ENCODE peak calls at places on chromosomes 4 and X, in nine cellular contexts. I is PC-3, Y is psoas muscle, U is fibroblast of lung, D is right atrium auricular region, O is stomach, W is IMR-90, B is pancreas, R is neural progenitor cell. E is an unnamed sample.
A peak's percentile ranks its signal among the peaks of the same experiment; 100 is the strongest.

GRCh38 chr4:97656034-97656720 is 487.1 kb downstream of the STPG2 start:
- DNase-seq in I (peak; percentile 88), U (peak; percentile 25), D (no peak), Y (no peak), R (no peak), W (no peak), B (no peak), O (no peak), E (peak; percentile 98)

GRCh38 chr4:102449751-102450352 is 51.3 kb upstream of the NFKB1 start:
- DNase-seq in I (peak; percentile 73), R (peak; percentile 70), B (no peak), W (peak; percentile 64), U (peak; percentile 75), D (no peak), O (peak; percentile 33), Y (no peak), E (peak; percentile 66)

GRCh38 chrX:20523626-20524312 is 257.1 kb upstream of the RPS6KA3 start:
- DNase-seq in B (no peak), U (no peak), I (no peak), W (no peak), Y (no peak), D (no peak), R (no peak), O (no peak), E (no peak)

GRCh38 chr4:16067515-16067914 is 16.3 kb downstream of the PROM1 start:
- DNase-seq in Y (no peak), O (peak; percentile 70), D (no peak), U (no peak), B (no peak), I (peak; percentile 21), R (no peak), W (no peak), E (no peak)

GRCh38 chrX:9586992-9587392 is 122.1 kb downstream of the TBL1X start:
- DNase-seq in R (peak; percentile 20), D (no peak), Y (no peak), I (no peak), O (no peak), B (no peak), W (no peak), U (no peak), E (no peak)

GRCh38 chr4:145734576-145735329 is 54.8 kb downstream of the C4orf51 start:
- DNase-seq in D (peak; percentile 90), U (peak; percentile 89), I (peak; percentile 98), Y (peak; percentile 91), B (no peak), O (peak; percentile 62), W (peak; percentile 96), R (no peak), E (peak; percentile 99)

GRCh38 chr4:102537280-102537679 is 36.1 kb downstream of the NFKB1 start:
- DNase-seq in B (no peak), W (peak; percentile 46), U (peak; percentile 56), Y (no peak), R (no peak), I (no peak), D (no peak), O (no peak), E (peak; percentile 89)

GRCh38 chr4:76090241-76090691 is 15.8 kb downstream of the ART3 start:
- DNase-seq in Y (no peak), O (no peak), D (no peak), U (peak; percentile 90), R (no peak), I (no peak), B (no peak), W (peak; percentile 94), E (peak; percentile 99)

GRCh38 chr4:150578745-150579470 is 3.0 kb upstream of the MAB21L2 start:
- DNase-seq in Y (no peak), W (peak; percentile 57), D (no peak), B (no peak), R (peak; percentile 74), U (peak; percentile 55), I (no peak), O (no peak), E (no peak)

GRCh38 chr4:119130365-119131065 is 5.1 kb upstream of the MYOZ2 start:
- DNase-seq in D (no peak), B (no peak), R (no peak), Y (no peak), I (no peak), U (peak; percentile 79), O (no peak), W (peak; percentile 59), E (peak; percentile 10)

GRCh38 chrX:39896951-39897740 is 200.6 kb downstream of the BCOR start:
- DNase-seq in R (peak; percentile 84), Y (peak; percentile 64), B (peak; percentile 53), D (no peak), O (no peak), I (peak; percentile 72), W (peak; percentile 62), U (peak; percentile 67), E (peak; percentile 74)

GRCh38 chrX:1778817-1779216 is 164.0 kb downstream of the ASMT start:
- DNase-seq in I (peak; percentile 82), O (no peak), B (no peak), R (no peak), D (no peak), Y (no peak), W (no peak), U (no peak), E (peak; percentile 18)

GRCh38 chrX:109714340-109714958 is 18.6 kb downstream of the ACSL4 start:
- DNase-seq in O (no peak), I (peak; percentile 84), W (peak; percentile 91), U (peak; percentile 86), D (no peak), Y (no peak), B (no peak), R (no peak), E (peak; percentile 86)

GRCh38 chrX:118521435-118521834 is 25.8 kb downstream of the DOCK11 start:
- DNase-seq in B (no peak), R (no peak), W (peak; percentile 76), O (no peak), Y (no peak), U (peak; percentile 81), I (no peak), D (no peak), E (no peak)

GRCh38 chr4:26522478-26522877 is 32.2 kb upstream of the CCKAR start:
- DNase-seq in B (no peak), I (peak; percentile 45), O (no peak), Y (no peak), U (no peak), W (peak; percentile 70), D (no peak), R (no peak), E (peak; percentile 35)

GRCh38 chr4:53098681-53099121 is 236.6 kb downstream of the RASL11B start:
- DNase-seq in O (no peak), D (no peak), U (peak; percentile 63), W (peak; percentile 92), I (peak; percentile 58), R (no peak), B (no peak), Y (no peak), E (peak; percentile 92)

GRCh38 chr4:174157106-174157607 is 126.3 kb downstream of the FBXO8 start:
- DNase-seq in D (no peak), Y (no peak), I (no peak), B (no peak), U (peak; percentile 22), W (no peak), R (no peak), O (no peak), E (no peak)

GRCh38 chr4:67926485-67926884 is 36.8 kb downstream of the TMPRSS11A start:
- DNase-seq in R (no peak), U (no peak), D (no peak), W (no peak), O (no peak), I (no peak), B (peak; percentile 45), Y (no peak), E (no peak)

GRCh38 chrX:23732704-23733103 is 10.4 kb downstream of the ACOT9 start:
- DNase-seq in R (no peak), B (no peak), O (no peak), Y (no peak), W (no peak), U (no peak), D (no peak), I (no peak), E (no peak)

GRCh38 chr4:40998680-40999358 is 215.5 kb downstream of the APBB2 start:
- DNase-seq in W (peak; percentile 20), O (no peak), I (peak; percentile 66), U (peak; percentile 34), D (no peak), R (no peak), Y (no peak), B (no peak), E (peak; percentile 94)

GRCh38 chr4:153058668-153059060 is 122.5 kb downstream of the FHDC1 start:
- DNase-seq in I (no peak), B (no peak), D (no peak), W (no peak), O (no peak), R (no peak), Y (no peak), U (no peak), E (no peak)

GRCh38 chr4:2905544-2905943 is 57.7 kb downstream of the NOP14 start:
- DNase-seq in U (no peak), B (no peak), I (no peak), W (no peak), Y (no peak), O (no peak), R (no peak), D (no peak), E (no peak)
- H3K36me3 ChIP-seq in U (peaks cover 14% of the 10 kb centered on the region), B (peaks cover 6% of the 10 kb centered on the region), I (peaks cover 9% of the 10 kb centered on the region), W (peaks cover 67% of the 10 kb centered on the region), Y (peaks cover 100% of the 10 kb centered on the region), O (peaks cover 94% of the 10 kb centered on the region), R (no peaks in the 10 kb centered on the region), D (peaks cover 81% of the 10 kb centered on the region), E (peaks cover 15% of the 10 kb centered on the region)

DNA sequence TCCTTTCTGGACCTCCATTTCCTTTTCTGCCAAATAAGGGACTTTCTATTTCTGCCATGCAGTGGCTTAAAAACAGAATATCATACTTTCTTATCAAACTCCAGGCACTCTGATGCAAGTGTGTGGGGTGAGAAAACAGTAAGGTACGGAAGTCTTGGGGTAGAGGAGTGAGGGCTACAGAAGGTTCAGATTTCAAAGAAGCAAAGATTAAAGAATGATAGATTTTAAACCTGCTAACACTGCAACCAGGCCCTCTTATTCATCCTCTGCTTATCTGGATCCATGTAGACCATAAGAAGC is 48.2 kb upstream of the GPR174 start:
- DNase-seq in R (no peak), B (no peak), Y (no peak), I (no peak), W (no peak), O (no peak), U (no peak), D (no peak), E (no peak)
- H3K4me3 ChIP-seq in R (no peak overlapping the region), B (no peak overlapping the region), Y (no peak overlapping the region), I (no peak overlapping the region), W (no peak overlapping the region), O (no peak overlapping the region), U (no peak overlapping the region), D (no peak overlapping the region), E (no peak overlapping the region)

GRCh38 chrX:154051210-154051810 is 31.6 kb upstream of the IRAK1 start:
- DNase-seq in D (peak; percentile 81), R (peak; percentile 66), U (peak; percentile 64), Y (peak; percentile 73), B (no peak), O (peak; percentile 82), I (peak; percentile 70), W (peak; percentile 59), E (peak; percentile 39)
- TF ChIP-seq CTCF in D (peak; percentile 60), R (peak; percentile 61), U (peak; percentile 66), Y (peak; percentile 75), B (peak; percentile 53), O (peak; percentile 47), I (peak; percentile 74), W (peak; percentile 70), E (peak; percentile 56)

DNA sequence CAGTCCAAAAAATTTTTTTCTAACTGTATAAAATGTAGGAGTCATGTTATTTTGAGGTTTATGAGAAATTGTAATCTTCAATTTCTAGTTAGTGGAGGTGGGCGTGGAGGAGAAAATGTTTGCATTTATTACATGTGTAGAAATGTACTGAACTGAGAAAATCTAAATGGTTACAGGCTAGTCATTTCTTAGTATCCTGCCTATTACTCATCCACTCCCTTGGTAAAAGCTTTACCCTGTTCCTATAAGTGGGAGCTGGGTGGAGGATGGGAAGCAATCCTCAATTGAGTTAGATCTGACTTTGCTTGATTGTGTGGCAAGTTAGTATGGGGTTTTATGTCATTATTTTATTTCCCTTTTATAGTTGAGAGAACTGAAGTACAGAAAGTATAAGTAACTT is 73.8 kb downstream of the POLA1 start:
- DNase-seq in U (no peak), R (no peak), O (no peak), B (no peak), D (no peak), Y (no peak), I (peak; percentile 7), W (peak; percentile 15), E (peak; percentile 17)
- H3K36me3 ChIP-seq in U (no peaks in the 10 kb centered on the region), R (peaks cover 19% of the 10 kb centered on the region), O (no peaks in the 10 kb centered on the region), B (no peaks in the 10 kb centered on the region), D (no peaks in the 10 kb centered on the region), Y (peaks cover 4% of the 10 kb centered on the region), I (peaks cover 16% of the 10 kb centered on the region), W (no peaks in the 10 kb centered on the region), E (no peaks in the 10 kb centered on the region)

E was measured in bronchial epithelial cell.